ENCODE peak calls at places on chromosomes 7 and 10, in eight cellular contexts. R is OCI-LY7, Q is HepG2, S is PC-3, F is HCT116, M is osteoblast, W is neural progenitor cell, U is fibroblast of lung. C is an unnamed sample.

GRCh38 chr10:8138471-8138870 is 84.0 kb downstream of the GATA3 start:
- DNase-seq in S (peak; percentile 68), Q (no peak), W (no peak), R (no peak), U (no peak), F (no peak), M (no peak), C (no peak)

GRCh38 chr7:85186521-85187241 is at the start of gene SEMA3D:
- DNase-seq in W (peak; percentile 92), F (peak; percentile 48), U (peak; percentile 87), M (peak; percentile 93), Q (peak; percentile 12), S (peak; percentile 84), R (no peak), C (no peak)

GRCh38 chr10:188546-188945 is 53.3 kb downstream of the ZMYND11 start:
- DNase-seq in Q (no peak), M (peak; percentile 64), W (no peak), S (no peak), F (no peak), R (no peak), U (peak; percentile 28), C (no peak)

GRCh38 chr10:85643839-85644525 is 722.6 kb downstream of the GRID1 start:
- DNase-seq in W (no peak), Q (peak; percentile 29), R (no peak), F (peak; percentile 86), M (no peak), U (no peak), S (peak; percentile 63), C (no peak)

GRCh38 chr7:142616842-142617241 is 132.4 kb upstream of the PRSS1 start:
- DNase-seq in F (no peak), M (no peak), S (no peak), R (no peak), Q (no peak), W (no peak), U (no peak), C (no peak)

GRCh38 chr10:17001961-17002749 is 127.5 kb downstream of the CUBN start:
- DNase-seq in R (no peak), U (peak; percentile 99), F (no peak), M (no peak), S (no peak), Q (no peak), W (no peak), C (no peak)

GRCh38 chr7:80134536-80135305 is at the start of gene GNAI1:
- DNase-seq in W (peak; percentile 93), F (peak; percentile 60), M (peak; percentile 92), Q (peak; percentile 27), U (peak; percentile 81), R (no peak), S (peak; percentile 81), C (no peak)

GRCh38 chr10:775245-776075 is 86.0 kb upstream of the DIP2C start:
- DNase-seq in U (no peak), F (no peak), W (no peak), M (peak; percentile 96), S (peak; percentile 31), R (no peak), Q (no peak), C (no peak)

GRCh38 chr7:157690058-157690832 is 353.4 kb downstream of the DNAJB6 start:
- DNase-seq in M (peak; percentile 81), U (no peak), Q (no peak), S (no peak), R (no peak), W (peak; percentile 87), F (no peak), C (no peak)

GRCh38 chr10:119541046-119541445 is 1.5 kb downstream of the RGS10 start:
- DNase-seq in S (peak; percentile 13), M (peak; percentile 91), U (peak; percentile 31), R (no peak), F (no peak), W (no peak), Q (no peak), C (peak; percentile 52)

GRCh38 chr7:151917791-151918311 is 38.4 kb upstream of the GALNTL5 start:
- DNase-seq in S (peak; percentile 56), M (no peak), F (no peak), U (no peak), W (no peak), Q (no peak), R (no peak), C (no peak)

GRCh38 chr10:71838264-71839211 is 12.5 kb downstream of the PSAP start:
- DNase-seq in F (no peak), U (no peak), S (peak; percentile 65), Q (no peak), R (no peak), W (no peak), M (peak; percentile 55), C (no peak)

GRCh38 chr10:25465582-25466372 is 291.0 kb downstream of the GPR158 start:
- DNase-seq in U (no peak), W (no peak), S (no peak), F (peak; percentile 31), M (no peak), Q (no peak), R (no peak), C (no peak)

GRCh38 chr7:157703534-157704195 is 366.9 kb downstream of the DNAJB6 start:
- DNase-seq in W (no peak), M (peak; percentile 72), Q (no peak), F (no peak), R (no peak), U (no peak), S (no peak), C (no peak)

DNA sequence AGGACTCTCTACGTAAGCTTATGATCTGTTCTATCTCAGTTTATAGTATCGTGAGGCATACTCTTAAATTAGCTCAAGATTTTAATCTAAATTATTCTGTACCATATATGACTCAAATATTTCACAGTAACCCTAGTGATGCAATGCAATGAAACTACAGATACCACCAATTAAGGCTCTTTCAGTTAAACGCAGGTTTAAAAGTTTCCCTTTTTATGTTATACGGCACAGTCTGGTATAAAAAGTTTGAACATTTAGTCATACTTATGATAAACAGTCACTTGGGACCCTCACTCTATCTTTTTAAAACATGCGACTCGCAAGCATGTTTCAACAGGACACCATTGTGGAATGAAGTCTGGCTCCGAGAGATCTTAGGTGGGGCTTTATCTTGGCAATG is 107.2 kb downstream of the CDK6 start:
- DNase-seq in S (no peak), F (no peak), U (peak; percentile 59), R (no peak), M (no peak), W (no peak), Q (no peak), C (no peak)
- H3K4me2 ChIP-seq in S (no peak overlapping the region), F (no peak overlapping the region), U (no peak overlapping the region), R (no peak overlapping the region), M (no peak overlapping the region), W (no peak overlapping the region), Q (no peak overlapping the region), C (no peak overlapping the region)

DNA sequence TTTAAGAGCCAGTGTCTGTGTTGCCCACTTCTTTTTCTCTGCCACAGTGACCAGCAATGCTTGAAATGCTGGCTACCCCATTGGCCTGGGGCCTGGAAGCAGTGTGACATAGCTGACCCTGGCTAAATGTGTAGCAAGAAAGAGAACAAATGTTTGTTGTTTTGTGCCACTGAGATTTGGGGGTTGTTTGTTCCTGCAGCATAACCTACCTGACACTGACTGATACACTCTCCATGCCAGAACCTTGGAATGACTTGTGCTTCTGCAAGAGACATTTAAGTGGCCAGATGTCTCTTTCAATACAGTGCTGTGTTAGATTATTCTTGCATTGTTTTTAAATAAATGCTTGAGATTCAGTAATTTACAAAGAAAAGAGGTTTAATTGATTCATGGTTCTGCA is 411.5 kb downstream of the TYW1 start:
- DNase-seq in W (no peak), Q (no peak), M (no peak), S (no peak), F (no peak), U (no peak), R (no peak), C (no peak)
- H3K36me3 ChIP-seq in W (no peaks in the 10 kb centered on the region), Q (no peaks in the 10 kb centered on the region), M (no peaks in the 10 kb centered on the region), S (no peaks in the 10 kb centered on the region), F (no peaks in the 10 kb centered on the region), U (no peaks in the 10 kb centered on the region), R (no peaks in the 10 kb centered on the region), C (no peaks in the 10 kb centered on the region)

GRCh38 chr7:120260111-120260510 is 12.9 kb upstream of the KCND2 start:
- DNase-seq in W (peak; percentile 2), R (no peak), S (no peak), U (no peak), F (no peak), M (no peak), Q (no peak), C (no peak)

GRCh38 chr7:120259382-120259781 is 13.6 kb upstream of the KCND2 start:
- DNase-seq in U (peak; percentile 39), Q (no peak), S (peak; percentile 53), R (no peak), M (no peak), W (no peak), F (no peak), C (no peak)

GRCh38 chr7:120254845-120255244 is 18.1 kb upstream of the KCND2 start:
- DNase-seq in S (no peak), R (no peak), Q (no peak), M (no peak), W (no peak), F (no peak), U (peak; percentile 12), C (no peak)

GRCh38 chr7:120256719-120257118 is 16.3 kb upstream of the KCND2 start:
- DNase-seq in R (no peak), F (no peak), Q (no peak), M (no peak), W (no peak), S (no peak), U (no peak), C (no peak)
- H3K79me2 ChIP-seq in R (no peaks in the 10 kb centered on the region), F (no peaks in the 10 kb centered on the region), Q (no peaks in the 10 kb centered on the region), M (no peaks in the 10 kb centered on the region), W (no peaks in the 10 kb centered on the region), S (no peaks in the 10 kb centered on the region), U (no peaks in the 10 kb centered on the region), C (no peaks in the 10 kb centered on the region)

DNA sequence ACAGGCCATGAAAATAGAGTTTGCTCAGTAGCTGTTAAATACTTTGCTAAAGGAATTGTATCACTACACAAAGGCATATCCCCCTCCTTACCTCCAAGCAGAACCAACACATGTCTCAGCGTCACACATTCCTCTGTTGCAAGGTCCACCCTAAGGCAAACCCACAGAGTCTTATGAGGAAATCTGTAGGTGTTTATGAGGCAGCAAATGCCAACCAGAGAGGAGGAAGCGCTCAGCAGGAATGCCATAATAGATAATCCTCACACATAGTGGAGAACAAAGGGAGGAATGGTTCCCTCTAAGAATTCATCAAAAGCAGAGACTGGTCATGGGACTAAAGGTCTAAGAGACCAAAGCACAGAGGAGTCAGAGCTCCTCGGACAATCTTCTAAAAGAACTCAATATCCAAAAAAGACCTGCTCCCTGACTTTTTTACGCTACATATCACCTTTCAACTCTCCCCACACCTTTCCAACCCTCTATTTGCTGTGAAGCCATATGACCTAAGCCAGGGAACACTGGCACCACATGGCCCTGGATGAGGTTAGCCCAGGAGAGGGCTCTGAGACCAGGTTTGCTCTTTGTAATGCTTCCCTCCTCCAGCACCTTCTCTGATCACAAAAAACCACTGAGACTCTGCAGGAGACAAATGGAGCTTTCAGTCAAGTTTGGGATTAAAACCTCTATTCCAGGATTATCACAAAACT is 7.3 kb downstream of the SLC25A13 start:
- DNase-seq in F (no peak), R (no peak), S (peak; percentile 21), M (no peak), W (peak; percentile 19), Q (no peak), U (no peak), C (no peak)
- H3K4me2 ChIP-seq in F (no peak overlapping the region), R (no peak overlapping the region), S (no peak overlapping the region), M (no peak overlapping the region), W (peak overlapping the region; percentile 9), Q (no peak overlapping the region), U (no peak overlapping the region), C (no peak overlapping the region)

GRCh38 chr7:1493129-1493528 is 11.1 kb downstream of the INTS1 start:
- DNase-seq in W (no peak), R (no peak), Q (no peak), F (no peak), M (no peak), U (no peak), S (no peak), C (no peak)
- H3K36me3 ChIP-seq in W (no peaks in the 10 kb centered on the region), R (peaks cover 87% of the 10 kb centered on the region), Q (peaks cover 22% of the 10 kb centered on the region), F (peaks cover 27% of the 10 kb centered on the region), M (peaks cover 44% of the 10 kb centered on the region), U (peaks cover 33% of the 10 kb centered on the region), S (peaks cover 4% of the 10 kb centered on the region), C (no peaks in the 10 kb centered on the region)

C was measured in Karpas-422.